ENCODE peak calls at places on chromosomes 12 and 14, in nine cellular contexts. F is neural crest cell, E is GM23338, M is thoracic aorta, T is esophagus muscularis mucosa, R is thyroid gland, G is breast epithelium, K is HFFc6, W is Caco-2. D is an unnamed sample.

GRCh38 chr12:121009744-121010143 is 6.5 kb downstream of the C12orf43 start:
- DNase-seq in F (peak; percentile 14), E (peak; percentile 76), M (no peak), T (no peak), R (peak; percentile 17), G (no peak), K (peak; percentile 40), W (peak; percentile 70), D (no peak)

GRCh38 chr12:19236656-19237055 is 107.1 kb downstream of the PLEKHA5 start:
- DNase-seq in F (peak; percentile 20), E (no peak), M (no peak), T (no peak), R (no peak), G (no peak), K (no peak), W (no peak), D (no peak)

GRCh38 chr12:116040412-116040811 is 237.1 kb downstream of the MED13L start:
- DNase-seq in F (no peak), E (no peak), M (no peak), T (no peak), R (no peak), G (no peak), K (peak; percentile 10), W (no peak), D (no peak)

GRCh38 chr12:120236124-120236398 is 29.5 kb downstream of the PXN start:
- DNase-seq in F (no peak), E (no peak), M (no peak), T (no peak), R (no peak), G (no peak), K (no peak), W (no peak), D (no peak)

GRCh38 chr14:39268393-39268792 is 34.7 kb downstream of the MIA2 start:
- DNase-seq in F (no peak), E (no peak), M (no peak), T (no peak), R (peak; percentile 9), G (no peak), K (no peak), W (no peak), D (no peak)

GRCh38 chr12:120013659-120014380 is 24.8 kb downstream of the BICDL1 start:
- DNase-seq in F (no peak), E (no peak), M (no peak), T (no peak), R (no peak), G (no peak), K (no peak), W (no peak), D (no peak)

GRCh38 chr12:52010152-52010622 is 3.4 kb downstream of the TAMALIN start:
- DNase-seq in F (peak; percentile 77), E (peak; percentile 86), M (no peak), T (no peak), R (peak; percentile 74), G (peak; percentile 62), K (peak; percentile 11), W (peak; percentile 26), D (peak; percentile 68)

GRCh38 chr12:13173012-13173441 is 23.5 kb upstream of the EMP1 start:
- DNase-seq in F (no peak), E (no peak), M (no peak), T (peak; percentile 24), R (no peak), G (no peak), K (peak; percentile 47), W (no peak), D (no peak)

GRCh38 chr12:57810450-57810849 is 8.1 kb downstream of the AVIL start:
- DNase-seq in F (no peak), E (no peak), M (no peak), T (no peak), R (no peak), G (no peak), K (peak; percentile 48), W (no peak), D (no peak)

GRCh38 chr12:50185975-50186663 is 18.9 kb upstream of the CERS5 start:
- DNase-seq in F (no peak), E (no peak), M (no peak), T (no peak), R (no peak), G (no peak), K (peak; percentile 76), W (no peak), D (no peak)

GRCh38 chr12:130201037-130201436 is 38.8 kb downstream of the FZD10 start:
- DNase-seq in F (no peak), E (no peak), M (no peak), T (no peak), R (no peak), G (no peak), K (no peak), W (no peak), D (no peak)

GRCh38 chr14:28305938-28306337 is 460.6 kb upstream of the FOXG1 start:
- DNase-seq in F (no peak), E (peak; percentile 37), M (no peak), T (no peak), R (no peak), G (no peak), K (no peak), W (no peak), D (no peak)

GRCh38 chr12:58443273-58443980 is 476.9 kb downstream of the LRIG3 start:
- DNase-seq in F (no peak), E (peak; percentile 73), M (no peak), T (no peak), R (peak; percentile 16), G (no peak), K (peak; percentile 24), W (no peak), D (no peak)

DNA sequence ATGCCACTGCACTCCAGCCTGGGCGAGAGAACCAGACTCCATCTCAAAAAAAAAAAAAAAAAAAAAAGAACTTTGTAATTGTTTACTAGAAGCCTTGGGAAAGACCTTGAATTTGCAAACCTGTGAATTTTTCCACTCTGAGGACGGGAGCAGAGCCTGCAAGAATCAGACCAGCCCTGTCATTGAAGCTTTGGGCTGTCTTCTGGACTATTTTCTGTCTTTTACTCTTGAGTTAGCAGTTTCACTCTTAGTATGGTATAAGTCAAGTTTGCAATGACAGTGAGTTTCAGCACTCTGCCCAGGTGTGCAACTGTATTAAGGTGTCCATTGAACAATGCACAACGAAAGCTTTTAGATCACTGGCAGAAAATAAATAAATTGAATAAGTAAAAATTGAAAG is 81.4 kb upstream of the KRAS start:
- DNase-seq in F (no peak), E (no peak), M (no peak), T (no peak), R (no peak), G (no peak), K (no peak), W (no peak), D (no peak)
- TF ChIP-seq CTCF in F (no peak), E (no peak), M (no peak), T (no peak), R (no peak), G (no peak), K (no peak), W (no peak), D (no peak)

GRCh38 chr12:6819069-6820030 is 2.3 kb upstream of the GPR162 start:
- DNase-seq in F (no peak), E (no peak), M (no peak), T (no peak), R (no peak), G (no peak), K (no peak), W (no peak), D (no peak)
- TF ChIP-seq CTCF in F (no peak), E (no peak), M (no peak), T (no peak), R (no peak), G (no peak), K (no peak), W (no peak), D (no peak)

GRCh38 chr14:96445844-96446710 is 54.1 kb downstream of the AK7 start:
- DNase-seq in F (no peak), E (no peak), M (no peak), T (no peak), R (no peak), G (no peak), K (no peak), W (peak; percentile 68), D (no peak)

DNA sequence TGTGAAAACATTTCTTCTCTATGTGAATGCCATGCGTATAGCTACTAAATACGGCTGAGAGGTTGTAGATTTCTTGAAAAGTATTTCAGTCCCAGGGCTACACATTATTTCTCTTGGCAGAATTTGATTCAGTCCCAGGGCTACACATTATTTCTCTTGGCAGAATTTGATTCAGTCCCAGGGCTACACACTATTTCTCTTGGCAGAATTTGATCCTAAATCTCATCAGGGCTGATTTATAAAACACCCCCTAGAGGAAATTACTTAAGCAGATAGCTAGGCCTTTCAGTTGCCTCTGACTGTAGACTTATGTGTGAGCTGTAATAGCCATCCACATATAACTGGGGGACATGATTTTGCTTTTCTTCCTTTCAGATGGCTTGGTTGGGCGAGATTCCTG is 50.4 kb downstream of the AK7 start:
- DNase-seq in F (no peak), E (no peak), M (no peak), T (no peak), R (no peak), G (no peak), K (no peak), W (no peak), D (no peak)
- TF ChIP-seq CTCF in F (no peak), E (no peak), M (peak; percentile 22), T (no peak), R (no peak), G (no peak), K (no peak), W (no peak), D (no peak)

GRCh38 chr14:84006643-84007137 is 1523.3 kb upstream of the FLRT2 start:
- DNase-seq in F (no peak), E (peak; percentile 33), M (no peak), T (no peak), R (peak; percentile 63), G (no peak), K (no peak), W (no peak), D (no peak)
- TF ChIP-seq CTCF in F (no peak), E (peak; percentile 53), M (no peak), T (no peak), R (no peak), G (no peak), K (no peak), W (no peak), D (no peak)

DNA sequence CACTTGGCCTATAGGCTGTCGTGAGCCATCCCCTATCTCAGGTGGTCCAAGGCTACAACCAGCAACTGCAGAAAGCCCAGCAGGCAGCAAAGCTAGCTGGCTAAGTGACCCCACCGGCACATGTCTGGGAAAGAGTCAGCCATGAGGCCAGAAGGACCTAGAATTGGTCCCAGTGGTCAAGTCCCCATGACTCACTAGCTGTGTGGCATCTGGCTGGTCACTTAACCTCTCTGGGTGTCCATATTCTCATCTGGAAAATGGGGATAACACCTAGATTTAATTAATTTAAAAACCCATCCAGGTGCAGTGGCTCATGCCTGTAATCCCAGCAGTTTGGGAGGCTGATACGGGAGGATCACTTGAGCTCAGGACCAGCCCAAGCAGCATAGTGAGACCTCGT is 37.6 kb downstream of the SYNE3 start:
- DNase-seq in F (no peak), E (no peak), M (no peak), T (no peak), R (no peak), G (no peak), K (no peak), W (no peak), D (no peak)
- TF ChIP-seq CTCF in F (no peak), E (no peak), M (no peak), T (no peak), R (no peak), G (no peak), K (no peak), W (no peak), D (no peak)

GRCh38 chr14:64955297-64955696 is 12.8 kb upstream of the GPX2 start:
- DNase-seq in F (no peak), E (no peak), M (no peak), T (no peak), R (peak; percentile 69), G (no peak), K (no peak), W (no peak), D (no peak)
- TF ChIP-seq CTCF in F (no peak), E (no peak), M (no peak), T (no peak), R (no peak), G (no peak), K (no peak), W (no peak), D (no peak)

D was measured in mesothelial cell of epicardium.